ENCODE peak calls at places on chromosome 9, in seven cellular contexts. P is retinal pigment epithelial cell, S is fibroblast of pulmonary artery, V is foreskin fibroblast, N is PC-9, F is GM13977, Q is upper lobe of right lung. U is an unnamed sample.

GRCh38 chr9:70228098-70228497 is 30.7 kb upstream of the SMC5 start:
- DNase-seq in P (no peak), S (no peak), V (no peak), N (no peak), F (no peak), Q (no peak), U (no peak)

GRCh38 chr9:131276891-131277672 is 772 bp upstream of the FAM78A start:
- DNase-seq in P (no peak), S (no peak), V (no peak), N (no peak), F (peak), Q (no peak), U (no peak)

GRCh38 chr9:21104787-21105186 is 27.0 kb upstream of the IFNB1 start:
- DNase-seq in P (no peak), S (no peak), V (no peak), N (no peak), F (no peak), Q (no peak), U (no peak)

GRCh38 chr9:20355022-20355421 is 267.3 kb downstream of the MLLT3 start:
- DNase-seq in P (no peak), S (peak), V (peak), N (no peak), F (peak), Q (no peak), U (no peak)

GRCh38 chr9:37931586-37931985 is 27.7 kb upstream of the SLC25A51 start:
- DNase-seq in P (no peak), S (no peak), V (peak), N (no peak), F (no peak), Q (no peak), U (no peak)

GRCh38 chr9:91424403-91425176 is 958 bp upstream of the NFIL3 start:
- DNase-seq in P (no peak), S (peak), V (peak), N (peak), F (peak), Q (peak), U (peak)

GRCh38 chr9:114098660-114099522 is at the start of gene KIF12:
- DNase-seq in P (no peak), S (no peak), V (no peak), N (no peak), F (no peak), Q (peak), U (no peak)

GRCh38 chr9:110623462-110624025 is 44.0 kb upstream of the SVEP1 start:
- DNase-seq in P (peak), S (peak), V (no peak), N (peak), F (peak), Q (no peak), U (peak)

GRCh38 chr9:82553654-82554366 is 509.1 kb downstream of the RASEF start:
- DNase-seq in P (no peak), S (no peak), V (peak), N (no peak), F (no peak), Q (no peak), U (peak)

GRCh38 chr9:113650207-113651131 is 186.9 kb downstream of the RGS3 start:
- DNase-seq in P (no peak), S (peak), V (peak), N (no peak), F (no peak), Q (peak), U (peak)

GRCh38 chr9:2502760-2503159 is 118.8 kb upstream of the VLDLR start:
- DNase-seq in P (no peak), S (peak), V (peak), N (no peak), F (no peak), Q (no peak), U (peak)

GRCh38 chr9:72790934-72791333 is 161.9 kb downstream of the ALDH1A1 start:
- DNase-seq in P (no peak), S (no peak), V (no peak), N (no peak), F (no peak), Q (no peak), U (no peak)

GRCh38 chr9:127574089-127574921 is 37.8 kb upstream of the STXBP1 start:
- DNase-seq in P (no peak), S (peak), V (peak), N (peak), F (no peak), Q (peak), U (peak)

GRCh38 chr9:133144887-133145466 is 18.7 kb downstream of the GBGT1 start:
- DNase-seq in P (no peak), S (no peak), V (no peak), N (no peak), F (no peak), Q (no peak), U (no peak)

GRCh38 chr9:137975936-137976565 is 98.5 kb downstream of the CACNA1B start:
- DNase-seq in P (no peak), S (no peak), V (no peak), N (no peak), F (no peak), Q (peak), U (no peak)

GRCh38 chr9:30609713-30610112 is 1774.7 kb upstream of the ACO1 start:
- DNase-seq in P (peak), S (no peak), V (no peak), N (no peak), F (no peak), Q (no peak), U (no peak)

GRCh38 chr9:89668216-89668867 is 63.5 kb downstream of the GADD45G start:
- DNase-seq in P (no peak), S (no peak), V (no peak), N (no peak), F (no peak), Q (no peak), U (no peak)

GRCh38 chr9:7721291-7721690 is 78.3 kb downstream of the DMAC1 start:
- DNase-seq in P (no peak), S (no peak), V (no peak), N (no peak), F (no peak), Q (no peak), U (no peak)

GRCh38 chr9:129278391-129279237 is 100.6 kb upstream of the IER5L start:
- DNase-seq in P (no peak), S (peak), V (no peak), N (peak), F (no peak), Q (peak), U (peak)

GRCh38 chr9:68418259-68418845 is 61.9 kb downstream of the PGM5 start:
- DNase-seq in P (no peak), S (no peak), V (no peak), N (no peak), F (no peak), Q (no peak), U (no peak)

GRCh38 chr9:68417762-68418161 is 61.4 kb downstream of the PGM5 start:
- DNase-seq in P (no peak), S (no peak), V (no peak), N (no peak), F (no peak), Q (no peak), U (no peak)

GRCh38 chr9:68416891-68417570 is 60.6 kb downstream of the PGM5 start:
- DNase-seq in P (no peak), S (no peak), V (no peak), N (no peak), F (peak), Q (no peak), U (peak)
- TF ChIP-seq CTCF in P (peak), S (peak), V (peak), N (no peak), F (peak), Q (peak), U (no peak)

DNA sequence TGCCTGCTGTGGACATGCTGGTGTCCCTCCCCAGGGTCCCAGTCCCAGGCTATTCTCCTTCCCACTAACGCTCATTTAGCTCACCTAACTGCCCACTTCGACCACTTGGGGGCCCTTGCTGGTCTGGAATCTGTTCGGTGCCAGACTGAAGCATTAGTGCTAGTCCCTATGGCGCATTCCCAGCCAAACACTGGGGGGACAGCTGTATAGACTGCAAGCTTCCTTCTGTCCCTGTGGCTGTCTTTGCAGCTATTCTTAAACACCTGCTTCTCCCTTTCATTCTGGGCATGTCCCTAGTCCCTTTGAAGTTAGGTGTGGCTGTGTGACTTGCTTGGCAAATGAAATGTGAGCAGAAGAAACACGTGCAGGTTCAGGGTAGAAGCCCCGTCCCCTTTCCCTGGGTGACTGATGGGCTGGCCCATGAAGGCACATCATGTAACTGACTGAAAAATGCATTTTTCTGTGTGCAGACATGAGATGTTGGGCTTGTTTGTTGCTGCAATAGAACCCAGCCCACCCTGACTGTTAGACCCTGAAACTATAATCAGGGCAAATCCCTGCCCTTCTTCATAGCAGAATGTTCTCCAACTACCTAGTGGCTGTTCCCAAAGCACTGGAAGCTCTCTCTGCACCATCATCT is 134.4 kb downstream of the BARX1 start:
- DNase-seq in P (no peak), S (no peak), V (no peak), N (no peak), F (no peak), Q (no peak), U (no peak)
- TF ChIP-seq CTCF in P (peak), S (peak), V (no peak), N (no peak), F (peak), Q (no peak), U (no peak)

DNA sequence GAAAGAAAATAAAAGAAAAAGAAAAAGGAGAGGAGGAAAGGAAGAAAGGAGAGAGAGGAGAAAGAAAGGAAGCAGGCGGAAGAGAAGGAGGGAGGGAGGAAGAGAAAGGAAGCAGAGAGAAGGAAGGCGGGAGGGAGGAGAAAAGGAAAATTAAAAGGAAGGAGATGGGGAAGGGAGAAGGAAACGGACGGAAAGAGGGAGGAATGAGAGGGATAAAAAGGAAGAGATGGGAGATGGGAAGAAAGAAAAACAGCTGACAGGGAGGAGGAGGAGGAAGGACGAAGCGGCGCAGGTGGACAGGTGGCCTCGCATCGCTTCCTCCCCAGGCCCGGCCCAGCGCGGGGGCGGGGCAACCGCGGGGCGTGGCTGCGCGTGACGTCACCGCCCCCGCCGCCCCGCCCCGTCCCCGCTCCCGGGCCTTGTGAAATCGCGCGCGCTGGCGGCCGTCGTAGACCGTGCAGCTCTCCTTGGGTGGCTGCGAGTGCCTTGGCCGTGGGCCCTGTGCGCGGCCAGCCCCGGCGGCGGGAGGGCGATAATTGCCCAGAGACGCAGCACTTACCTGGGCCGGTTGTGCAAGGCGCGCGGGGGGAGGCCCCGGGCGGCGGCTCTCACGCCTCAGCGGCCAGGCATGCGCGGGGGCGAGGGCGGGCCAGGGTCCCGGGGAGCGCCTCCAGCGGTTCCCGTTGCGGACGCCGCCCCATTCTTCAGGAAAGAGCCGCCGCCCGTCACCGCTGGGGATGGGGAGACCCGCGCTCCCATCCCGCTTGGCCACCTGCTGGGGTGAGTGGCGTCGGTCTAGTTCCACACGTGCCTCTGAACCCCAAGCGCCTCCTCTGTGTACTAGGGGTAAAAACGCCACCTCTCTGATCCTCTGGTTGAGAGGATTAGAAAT is 49.6 kb upstream of the FOXE1 start:
- DNase-seq in P (no peak), S (peak), V (peak), N (peak), F (peak), Q (peak), U (peak)
- TF ChIP-seq CTCF in P (no peak), S (no peak), V (no peak), N (no peak), F (no peak), Q (no peak), U (no peak)

DNA sequence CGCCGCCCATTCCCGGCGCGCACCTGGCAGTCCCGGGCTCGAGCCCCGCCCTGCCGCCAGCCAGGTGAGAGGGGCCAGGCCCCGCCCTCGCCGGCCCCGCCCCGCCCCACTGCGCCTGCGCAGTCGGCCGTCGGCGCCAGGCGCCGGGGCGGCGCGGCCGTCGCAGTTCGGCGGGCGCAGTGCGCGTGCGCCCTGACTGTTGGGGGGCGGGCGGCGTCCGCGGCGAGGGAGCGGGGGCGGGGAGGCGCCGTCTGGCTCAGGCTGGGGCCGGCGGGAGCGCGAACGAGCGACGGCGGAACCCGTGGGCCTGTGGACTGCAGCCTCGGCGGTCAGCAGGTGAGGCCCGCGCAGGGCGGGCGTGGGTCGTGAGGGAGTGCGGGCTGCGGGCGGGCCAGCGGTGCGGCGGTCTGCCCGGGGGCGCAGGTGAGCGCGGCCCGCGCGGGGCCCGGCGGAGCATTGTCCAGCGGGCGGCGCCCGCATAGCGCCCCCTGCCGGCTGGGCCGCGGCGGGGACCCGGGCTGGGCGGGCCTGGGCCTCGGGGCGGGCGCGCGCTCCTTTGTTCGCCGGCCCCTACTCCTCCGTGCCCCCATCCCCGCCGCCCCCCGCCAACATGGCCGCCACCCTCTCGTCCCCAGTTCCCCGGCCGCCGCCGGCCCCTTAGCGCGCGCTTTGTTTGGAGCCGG is at the start of gene SPIN1:
- DNase-seq in P (no peak), S (peak), V (peak), N (peak), F (peak), Q (peak), U (peak)
- TF ChIP-seq CTCF in P (peak), S (no peak), V (no peak), N (no peak), F (peak), Q (peak), U (peak)

DNA sequence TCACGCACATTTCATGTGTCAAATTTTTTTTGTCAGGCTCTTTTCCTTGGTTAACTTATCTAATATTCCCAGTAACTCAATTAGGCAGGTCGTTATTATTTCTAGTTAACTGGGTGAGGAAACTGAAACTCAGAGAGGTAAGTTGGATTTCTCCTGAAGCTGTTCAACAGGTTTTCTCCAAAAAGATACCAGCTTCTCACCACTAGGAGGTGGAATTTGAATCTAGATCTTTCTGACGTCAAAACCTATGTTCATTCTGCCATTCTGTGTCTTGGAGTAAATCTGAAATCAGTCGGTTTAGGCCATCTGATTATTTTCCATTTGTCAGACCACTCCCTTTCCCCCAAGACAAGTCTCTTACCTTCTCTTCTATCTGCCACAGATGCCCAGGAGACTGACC is 572.9 kb downstream of the ACTL7B start:
- DNase-seq in P (no peak), S (peak), V (no peak), N (no peak), F (no peak), Q (no peak), U (peak)
- TF ChIP-seq CTCF in P (peak), S (peak), V (peak), N (peak), F (no peak), Q (peak), U (no peak)

DNA sequence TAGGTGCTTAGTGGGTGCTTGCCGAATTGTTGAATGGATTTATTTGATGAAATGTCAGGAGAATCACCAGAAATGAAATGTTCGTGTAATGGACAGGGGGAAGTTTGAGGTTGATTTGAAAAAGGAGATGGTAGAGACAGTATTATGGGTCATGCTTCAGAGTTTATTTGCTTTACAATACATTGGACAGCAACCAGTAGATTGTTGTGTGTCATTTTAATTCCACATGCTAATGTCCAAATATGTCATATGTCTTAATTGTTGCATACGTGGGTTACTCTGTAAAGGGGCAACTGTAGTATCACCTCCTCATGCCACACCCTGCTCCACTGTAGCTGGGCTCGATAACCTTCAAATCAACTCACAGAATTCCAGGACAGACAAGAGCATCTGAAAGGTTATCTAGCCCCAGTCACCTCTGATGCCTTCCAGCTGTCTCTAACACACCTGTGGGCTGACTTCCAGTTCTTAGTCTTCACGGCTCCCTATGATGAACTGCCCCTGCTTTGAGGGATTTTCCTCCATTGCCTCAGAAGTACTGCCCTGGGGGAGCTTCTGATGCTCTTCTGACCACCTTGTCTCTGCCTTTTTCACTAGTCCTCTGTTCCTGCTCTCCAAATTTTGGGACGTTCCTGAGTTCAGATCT is 1.7 kb downstream of the PDCD1LG2 start:
- DNase-seq in P (no peak), S (no peak), V (no peak), N (no peak), F (no peak), Q (no peak), U (no peak)
- TF ChIP-seq CTCF in P (no peak), S (no peak), V (no peak), N (no peak), F (no peak), Q (no peak), U (no peak)